ENCODE peak calls at places on chromosomes 1 and 21, in ten cellular contexts. R is IMR-90, I is HepG2, B is sigmoid colon, L is testis, D is uterus, U is stomach, K is tibial nerve, V is esophagus squamous epithelium, O is heart left ventricle. Q is an unnamed sample.

GRCh38 chr1:194322751-194323150 is 1136.3 kb upstream of the B3GALT2 start:
- DNase-seq in K (no peak), R (no peak), D (no peak), O (no peak), U (no peak), I (no peak), B (no peak), V (no peak), L (no peak), Q (no peak)

GRCh38 chr1:204296431-204296988 is 63.2 kb downstream of the PLEKHA6 start:
- DNase-seq in B (peak; percentile 61), D (peak; percentile 46), R (peak; percentile 92), V (no peak), O (peak; percentile 39), I (peak; percentile 41), L (peak; percentile 51), U (no peak), K (no peak), Q (no peak)

GRCh38 chr1:214107322-214108096 is 119.7 kb downstream of the PROX1 start:
- DNase-seq in O (peak; percentile 68), R (peak; percentile 0), L (peak; percentile 52), I (no peak), V (no peak), B (no peak), K (no peak), U (peak; percentile 37), D (no peak), Q (peak; percentile 34)

GRCh38 chr1:83761084-83761760 is 237.7 kb downstream of the TTLL7 start:
- DNase-seq in B (no peak), O (no peak), U (no peak), V (no peak), K (no peak), L (no peak), D (no peak), I (no peak), R (no peak), Q (no peak)

GRCh38 chr1:31583995-31584868 is 7.9 kb downstream of the TINAGL1 start:
- DNase-seq in V (no peak), B (peak; percentile 95), O (peak; percentile 95), R (peak; percentile 53), I (peak; percentile 80), D (peak; percentile 85), L (peak; percentile 85), U (peak; percentile 94), K (no peak), Q (peak; percentile 79)

GRCh38 chr21:45598666-45599065 is 44.9 kb upstream of the PCBP3 start:
- DNase-seq in L (no peak), U (no peak), O (no peak), D (no peak), I (no peak), V (no peak), B (peak; percentile 51), K (no peak), R (no peak), Q (no peak)

GRCh38 chr21:39109596-39110210 is 73.5 kb downstream of the PSMG1 start:
- DNase-seq in R (no peak), V (no peak), B (no peak), K (no peak), D (no peak), U (no peak), L (no peak), I (no peak), O (no peak), Q (no peak)

GRCh38 chr1:174726167-174726879 is 273.4 kb upstream of the CACYBP start:
- DNase-seq in D (no peak), I (peak; percentile 39), U (no peak), L (no peak), K (no peak), R (peak; percentile 55), B (no peak), V (no peak), O (no peak), Q (no peak)

GRCh38 chr1:85200870-85201339 is at the start of gene SYDE2:
- DNase-seq in B (peak; percentile 93), K (peak; percentile 15), L (peak; percentile 66), V (peak; percentile 16), O (peak; percentile 79), D (peak; percentile 77), R (peak; percentile 58), U (peak; percentile 82), I (peak; percentile 67), Q (peak; percentile 95)

GRCh38 chr1:54323324-54323739 is 82.9 kb downstream of the SSBP3 start:
- DNase-seq in R (no peak), U (peak; percentile 70), V (no peak), D (no peak), K (no peak), I (peak; percentile 64), L (no peak), O (no peak), B (no peak), Q (peak; percentile 45)
- TF ChIP-seq CTCF in R (no peak), U (peak; percentile 41), V (no peak), D (no peak), K (no peak), I (peak; percentile 61), L (no peak), O (peak; percentile 15), B (no peak), Q (no peak)

DNA sequence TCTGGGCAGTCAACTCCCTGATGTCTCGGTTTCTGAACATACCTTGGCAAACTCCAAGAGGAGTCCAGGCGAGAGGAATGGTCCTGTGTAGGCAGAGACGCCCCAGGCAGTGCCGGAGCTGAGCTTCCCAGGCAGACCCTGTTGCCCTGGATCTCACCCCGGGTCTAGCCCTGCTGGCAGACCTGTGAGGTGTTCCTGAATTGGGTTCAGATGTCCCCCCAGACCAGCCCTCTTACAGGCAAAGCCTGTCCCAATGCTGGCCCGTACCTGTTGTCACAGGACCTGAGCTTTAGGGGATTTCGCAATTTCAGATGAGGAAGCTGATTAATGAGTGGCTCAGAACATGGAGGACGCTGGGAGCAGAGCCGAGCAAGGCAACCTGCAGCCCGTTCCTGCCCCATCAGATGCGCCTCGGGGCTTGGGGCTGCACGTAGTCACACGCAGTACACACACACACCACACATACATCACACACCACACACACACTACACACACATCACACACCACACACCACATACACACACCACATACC is 38.5 kb upstream of the PDE9A start:
- DNase-seq in D (peak; percentile 4), U (peak; percentile 49), O (no peak), L (no peak), K (no peak), R (no peak), I (peak; percentile 76), B (no peak), V (no peak), Q (no peak)
- TF ChIP-seq POLR2A in D (no peak), U (no peak), O (no peak), L (no peak), K (no peak), R (no peak), I (no peak), B (no peak), V (no peak), Q (no peak)

GRCh38 chr1:17197696-17198095 is 7.2 kb upstream of the PADI1 start:
- DNase-seq in I (no peak), D (no peak), U (no peak), K (no peak), R (no peak), O (no peak), B (peak; percentile 40), V (no peak), L (no peak), Q (no peak)
- H3K27me3 ChIP-seq in I (no peaks in the 10 kb centered on the region), D (no peaks in the 10 kb centered on the region), U (peaks cover 27% of the 10 kb centered on the region), K (no peaks in the 10 kb centered on the region), R (no peaks in the 10 kb centered on the region), O (no peaks in the 10 kb centered on the region), B (no peaks in the 10 kb centered on the region), V (no peaks in the 10 kb centered on the region), L (no peaks in the 10 kb centered on the region), Q (no peaks in the 10 kb centered on the region)

GRCh38 chr1:6396998-6397397 is 3.4 kb upstream of the ACOT7 start:
- DNase-seq in D (no peak), V (no peak), I (no peak), K (no peak), O (no peak), R (no peak), U (no peak), B (no peak), L (no peak), Q (no peak)

GRCh38 chr1:6392081-6392879 is 1.3 kb downstream of the ACOT7 start:
- DNase-seq in V (no peak), O (no peak), D (no peak), B (no peak), U (no peak), I (peak; percentile 58), K (no peak), L (no peak), R (no peak), Q (no peak)

GRCh38 chr1:6389971-6390370 is 3.6 kb downstream of the ACOT7 start:
- DNase-seq in D (no peak), K (no peak), L (no peak), R (no peak), I (no peak), O (no peak), V (no peak), U (no peak), B (no peak), Q (no peak)

GRCh38 chr1:6392880-6393399 is 627 bp downstream of the ACOT7 start:
- DNase-seq in D (no peak), B (no peak), L (no peak), I (no peak), V (no peak), K (no peak), U (no peak), R (no peak), O (no peak), Q (no peak)

DNA sequence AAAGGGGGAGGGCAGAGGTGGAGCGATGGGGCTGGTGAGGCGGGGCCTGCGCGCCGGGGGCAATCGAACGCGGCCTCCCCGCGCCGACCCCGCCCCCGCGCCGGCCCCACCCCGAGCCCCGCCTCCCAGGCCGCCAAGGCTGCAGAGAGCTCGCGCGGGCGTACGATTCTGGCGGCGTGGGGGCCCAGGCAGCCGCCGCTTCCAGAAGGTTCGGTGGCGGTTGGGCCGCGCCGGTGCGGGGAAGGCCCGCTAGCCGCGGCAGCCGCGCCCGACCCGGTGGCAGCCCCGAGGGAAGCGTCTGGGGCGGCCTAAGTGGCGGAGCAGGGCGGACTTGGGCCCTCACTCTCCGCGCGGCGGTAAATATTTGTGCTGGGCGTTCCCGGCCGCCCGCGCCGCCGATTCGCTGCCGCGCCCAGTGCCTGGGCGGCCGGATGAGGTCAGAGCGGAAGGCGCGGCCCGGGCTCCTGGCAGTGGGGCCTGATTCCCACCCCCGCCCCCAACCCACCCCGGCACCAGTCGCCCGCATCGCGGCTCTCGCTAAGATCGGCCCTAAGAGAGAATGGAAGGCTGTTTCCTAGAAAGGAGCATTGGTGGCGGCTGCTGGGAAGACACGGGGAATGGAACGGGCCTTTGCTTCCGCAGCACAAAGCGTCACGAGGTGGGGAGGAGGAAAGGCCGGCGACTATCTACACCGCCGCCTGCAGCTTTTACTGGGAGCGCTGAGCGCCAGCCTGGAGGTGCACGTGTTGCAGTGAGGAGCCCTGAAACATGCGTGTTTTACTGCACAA is at the start of gene ACOT7:
- DNase-seq in V (peak; percentile 40), K (peak; percentile 80), B (peak; percentile 92), D (peak; percentile 84), L (peak; percentile 94), I (peak; percentile 79), R (peak; percentile 78), U (peak; percentile 90), O (peak; percentile 92), Q (peak; percentile 98)
- TF ChIP-seq CTCF in V (no peak), K (peak; percentile 37), B (no peak), D (peak; percentile 9), L (no peak), I (peak; percentile 15), R (peak; percentile 25), U (peak; percentile 37), O (peak; percentile 26), Q (no peak)

GRCh38 chr1:230030122-230030821 is 36.8 kb upstream of the GALNT2 start:
- DNase-seq in I (no peak), L (no peak), R (no peak), D (no peak), O (no peak), B (no peak), U (no peak), V (no peak), K (no peak), Q (no peak)
- TF ChIP-seq POLR2A in I (no peak), L (no peak), R (no peak), D (no peak), O (no peak), B (no peak), U (no peak), V (no peak), K (no peak), Q (no peak)